ENCODE peak calls at places on chromosomes 12 and 14, in four cellular contexts. N is tibial artery, E is AG04449, K is iPS-NIHi11. F is an unnamed sample.

GRCh38 chr12:55072093-55072492 is 52.3 kb downstream of the NEUROD4 start:
- DNase-seq in N (no peak), E (no peak), K (peak), F (peak)

GRCh38 chr12:3259976-3260375 is 182.8 kb downstream of the TSPAN9 start:
- DNase-seq in N (no peak), E (no peak), K (no peak), F (no peak)

GRCh38 chr14:74429221-74429691 is 3.2 kb upstream of the SYNDIG1L start:
- DNase-seq in N (no peak), E (no peak), K (peak), F (peak)

GRCh38 chr14:34971801-34972200 is 11.0 kb upstream of the SRP54 start:
- DNase-seq in N (no peak), E (no peak), K (no peak), F (no peak)

GRCh38 chr12:74846116-74846515 is 308.5 kb downstream of the ATXN7L3B start:
- DNase-seq in N (no peak), E (no peak), K (no peak), F (no peak)

GRCh38 chr14:96170961-96171592 is 33.6 kb upstream of the BDKRB2 start:
- DNase-seq in N (peak), E (no peak), K (no peak), F (no peak)

GRCh38 chr12:121753844-121754264 is 39.6 kb downstream of the RHOF start:
- DNase-seq in N (peak), E (no peak), K (no peak), F (no peak)

GRCh38 chr14:74875941-74876913 is at the start of gene PROX2:
- DNase-seq in N (no peak), E (no peak), K (peak), F (no peak)

GRCh38 chr12:87008785-87009184 is 752.6 kb upstream of the MGAT4C start:
- DNase-seq in N (no peak), E (no peak), K (no peak), F (no peak)

GRCh38 chr14:95575820-95576473 is 41.1 kb downstream of the GLRX5 start:
- DNase-seq in N (no peak), E (no peak), K (peak), F (no peak)

GRCh38 chr14:39185256-39186049 is 10.4 kb downstream of the PNN start:
- DNase-seq in N (no peak), E (no peak), K (no peak), F (no peak)

GRCh38 chr14:58282925-58283593 is 15.3 kb upstream of the ARID4A start:
- DNase-seq in N (no peak), E (no peak), K (no peak), F (no peak)

GRCh38 chr14:65959563-65960024 is 526.6 kb upstream of the CCDC196 start:
- DNase-seq in N (no peak), E (no peak), K (no peak), F (no peak)

GRCh38 chr12:5456906-5457305 is 25.0 kb downstream of the NTF3 start:
- DNase-seq in N (no peak), E (peak), K (peak), F (no peak)

GRCh38 chr12:26011099-26011498 is 52.6 kb downstream of the RASSF8 start:
- DNase-seq in N (no peak), E (peak), K (no peak), F (no peak)

GRCh38 chr12:103524238-103524875 is 28.6 kb upstream of the C12orf42 start:
- DNase-seq in N (no peak), E (no peak), K (no peak), F (no peak)

GRCh38 chr14:69354383-69355154 is 43.5 kb downstream of the ERH start:
- DNase-seq in N (no peak), E (no peak), K (no peak), F (no peak)

GRCh38 chr12:122423258-122424165 is 1.0 kb upstream of the CLIP1 start:
- DNase-seq in N (no peak), E (no peak), K (peak), F (peak)

GRCh38 chr14:32620724-32621123 is 291.6 kb downstream of the AKAP6 start:
- DNase-seq in N (no peak), E (no peak), K (no peak), F (no peak)

GRCh38 chr14:91396959-91397815 is 20.4 kb downstream of the CCDC88C start:
- DNase-seq in N (no peak), E (no peak), K (no peak), F (no peak)

GRCh38 chr12:23631991-23632390 is 317.5 kb downstream of the SOX5 start:
- DNase-seq in N (no peak), E (no peak), K (no peak), F (no peak)

GRCh38 chr14:23171251-23171975 is 12.0 kb downstream of the SLC7A8 start:
- DNase-seq in N (no peak), E (no peak), K (no peak), F (no peak)

GRCh38 chr14:69101331-69101826 is 51.5 kb downstream of the DCAF5 start:
- DNase-seq in N (no peak), E (peak), K (peak), F (no peak)

GRCh38 chr12:71755146-71755892 is 656 bp downstream of the RAB21 start:
- DNase-seq in N (peak), E (no peak), K (no peak), F (no peak)